ENCODE peak calls at places on chromosomes 7 and 10, in seven cellular contexts. I, Z, L, E, K, N and C are unnamed samples.

GRCh38 chr10:108496131-108496530 is 1331.6 kb upstream of the SORCS1 start:
- DNase-seq in I (no peak), Z (no peak), L (no peak), E (no peak), K (no peak), N (peak; percentile 73), C (no peak)

GRCh38 chr10:133314911-133315310 is 6.2 kb downstream of the ZNF511 start:
- DNase-seq in I (no peak), Z (no peak), L (peak; percentile 54), E (no peak), K (no peak), N (no peak), C (no peak)

GRCh38 chr7:105602325-105603305 is 21.3 kb upstream of the EFCAB10 start:
- DNase-seq in I (no peak), Z (peak; percentile 53), L (no peak), E (no peak), K (no peak), N (peak; percentile 26), C (no peak)

GRCh38 chr10:62858364-62858763 is 42.2 kb upstream of the EGR2 start:
- DNase-seq in I (no peak), Z (peak; percentile 66), L (no peak), E (no peak), K (peak; percentile 6), N (peak; percentile 74), C (no peak)

GRCh38 chr7:51123322-51124021 is 193.1 kb downstream of the COBL start:
- DNase-seq in I (no peak), Z (peak; percentile 83), L (peak; percentile 77), E (no peak), K (no peak), N (peak; percentile 97), C (peak; percentile 94)

GRCh38 chr7:28347964-28348363 is 64.4 kb upstream of the CREB5 start:
- DNase-seq in I (no peak), Z (peak; percentile 75), L (no peak), E (no peak), K (no peak), N (peak; percentile 94), C (no peak)

GRCh38 chr7:151168022-151168786 is 710 bp upstream of the GBX1 start:
- DNase-seq in I (peak; percentile 48), Z (no peak), L (no peak), E (peak; percentile 37), K (no peak), N (peak; percentile 37), C (no peak)

GRCh38 chr10:30436688-30437038 is 2.7 kb downstream of the MAP3K8 start:
- DNase-seq in I (no peak), Z (no peak), L (no peak), E (no peak), K (no peak), N (peak; percentile 52), C (no peak)

GRCh38 chr10:85702768-85703167 is 663.8 kb downstream of the GRID1 start:
- DNase-seq in I (no peak), Z (no peak), L (no peak), E (no peak), K (no peak), N (no peak), C (no peak)

GRCh38 chr10:109920011-109920410 is 3.3 kb downstream of the XPNPEP1 start:
- DNase-seq in I (no peak), Z (no peak), L (no peak), E (no peak), K (no peak), N (no peak), C (no peak)

GRCh38 chr10:33955676-33956075 is 621.2 kb upstream of the NRP1 start:
- DNase-seq in I (no peak), Z (peak; percentile 26), L (no peak), E (no peak), K (no peak), N (peak; percentile 18), C (no peak)

GRCh38 chr7:29126804-29127203 is 19.5 kb downstream of the CPVL start:
- DNase-seq in I (no peak), Z (no peak), L (no peak), E (no peak), K (no peak), N (no peak), C (no peak)

GRCh38 chr7:155108144-155108901 is 38.2 kb downstream of the HTR5A start:
- DNase-seq in I (no peak), Z (no peak), L (no peak), E (no peak), K (no peak), N (no peak), C (no peak)

GRCh38 chr7:143374556-143374955 is 6.6 kb upstream of the ZYX start:
- DNase-seq in I (no peak), Z (no peak), L (peak; percentile 21), E (no peak), K (no peak), N (no peak), C (no peak)

GRCh38 chr7:87058739-87059524 is 522 bp downstream of the ELAPOR2 start:
- DNase-seq in I (no peak), Z (no peak), L (peak; percentile 59), E (peak; percentile 33), K (no peak), N (peak; percentile 7), C (no peak)

GRCh38 chr7:159025161-159025779 is 119.4 kb downstream of the VIPR2 start:
- DNase-seq in I (no peak), Z (peak; percentile 11), L (no peak), E (peak; percentile 3), K (no peak), N (no peak), C (no peak)

GRCh38 chr10:28797904-28798371 is 120.6 kb downstream of the BAMBI start:
- DNase-seq in I (no peak), Z (peak; percentile 11), L (no peak), E (no peak), K (no peak), N (no peak), C (no peak)

GRCh38 chr10:92720306-92721165 is 30.8 kb downstream of the HHEX start:
- DNase-seq in I (no peak), Z (no peak), L (no peak), E (no peak), K (no peak), N (no peak), C (no peak)

GRCh38 chr7:109295158-109295557 is 725.5 kb downstream of the DNAJB9 start:
- DNase-seq in I (no peak), Z (no peak), L (no peak), E (no peak), K (no peak), N (no peak), C (no peak)
- H3K9ac ChIP-seq in I (no peak overlapping the region), Z (no peak overlapping the region), L (no peak overlapping the region), E (no peak overlapping the region), K (no peak overlapping the region), N (no peak overlapping the region), C (no peak overlapping the region)

GRCh38 chr10:7444576-7445226 is 33.9 kb upstream of the SFMBT2 start:
- DNase-seq in I (no peak), Z (no peak), L (no peak), E (no peak), K (no peak), N (no peak), C (no peak)
- H3K9ac ChIP-seq in I (no peak overlapping the region), Z (no peak overlapping the region), L (no peak overlapping the region), E (no peak overlapping the region), K (no peak overlapping the region), N (no peak overlapping the region), C (no peak overlapping the region)

DNA sequence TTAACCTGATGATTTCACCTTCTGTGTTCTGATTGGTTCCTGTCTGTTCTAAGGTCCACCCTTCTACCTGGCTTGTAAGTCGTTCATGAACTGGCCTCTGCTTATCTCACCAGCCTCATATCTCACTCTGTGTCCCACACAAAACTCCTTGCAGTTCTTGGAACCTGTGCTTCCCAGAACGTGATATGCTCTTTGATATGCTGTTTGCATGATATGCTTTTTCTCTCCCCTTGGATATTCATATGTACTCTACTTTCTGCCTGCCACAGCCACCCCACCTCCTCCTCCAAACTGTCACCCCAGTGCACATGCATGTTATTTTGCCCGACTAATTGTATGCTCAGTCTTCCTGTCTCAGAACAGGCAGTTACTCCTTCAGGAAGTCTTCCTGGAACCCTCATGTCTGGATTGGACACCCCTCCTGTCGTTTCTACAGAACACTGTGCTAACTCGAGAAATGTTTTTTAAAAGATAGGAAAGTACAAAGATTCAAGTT is 1.9 kb upstream of the ITPRIP start:
- DNase-seq in I (no peak), Z (no peak), L (no peak), E (peak; percentile 44), K (no peak), N (no peak), C (no peak)
- H3K9ac ChIP-seq in I (no peak overlapping the region), Z (no peak overlapping the region), L (peak overlapping the region; percentile 26), E (peak overlapping the region; percentile 7), K (no peak overlapping the region), N (peak overlapping the region; percentile 94), C (no peak overlapping the region)

DNA sequence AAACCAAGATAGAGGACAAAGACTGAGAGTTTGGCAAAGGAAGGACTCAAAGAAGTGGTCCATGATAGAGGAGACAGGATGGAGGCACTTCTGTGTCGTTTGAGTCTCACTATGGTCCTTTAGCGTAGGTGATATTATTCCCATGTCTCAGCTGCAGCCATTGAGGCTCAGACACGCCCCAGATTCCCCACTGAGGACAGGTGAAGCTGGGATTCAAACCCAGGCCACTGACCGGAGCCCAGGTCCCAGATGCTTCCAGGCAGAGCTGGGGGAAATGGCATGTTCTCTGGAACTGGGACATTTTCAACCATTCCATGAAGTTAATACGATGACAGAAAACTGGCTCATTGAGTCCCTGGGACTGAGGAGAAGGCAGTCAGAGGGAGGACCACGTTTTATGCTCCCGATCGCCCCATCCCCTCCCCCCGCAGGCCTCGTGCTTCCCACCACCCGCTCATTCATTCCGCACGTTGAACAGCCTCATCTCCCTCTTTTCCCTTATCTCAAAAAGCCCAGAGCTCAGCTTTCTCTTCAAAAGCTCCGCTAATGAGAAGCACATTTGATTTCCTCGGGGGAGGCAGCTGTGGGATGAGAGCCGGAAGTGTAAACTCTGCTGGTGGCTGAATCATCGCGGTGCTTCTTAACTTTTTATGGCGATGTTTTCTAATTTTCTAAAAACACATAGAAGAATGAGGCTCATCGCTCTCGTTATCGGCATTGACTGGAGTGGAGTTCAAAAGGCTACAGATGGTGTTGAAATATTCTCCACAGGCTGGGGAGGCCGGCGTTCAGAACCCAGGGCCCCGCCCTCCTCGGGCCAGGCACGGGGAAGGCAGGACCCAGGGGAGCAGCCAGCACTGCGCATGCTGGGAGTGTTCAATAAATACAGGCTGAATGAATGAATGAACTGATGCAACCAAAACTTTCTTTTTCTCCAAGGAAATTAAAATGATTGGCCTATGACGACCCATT is 64.0 kb downstream of the OAT start:
- DNase-seq in I (peak; percentile 15), Z (peak; percentile 65), L (peak; percentile 92), E (peak; percentile 52), K (peak; percentile 75), N (peak; percentile 67), C (no peak)
- H3K9ac ChIP-seq in I (no peak overlapping the region), Z (no peak overlapping the region), L (no peak overlapping the region), E (peak overlapping the region; percentile 47), K (no peak overlapping the region), N (peak overlapping the region; percentile 56), C (peak overlapping the region; percentile 26)

GRCh38 chr7:120742370-120742769 is 115.6 kb downstream of the TSPAN12 start:
- DNase-seq in I (peak; percentile 36), Z (no peak), L (no peak), E (no peak), K (no peak), N (no peak), C (no peak)

GRCh38 chr7:120743128-120743527 is 114.8 kb downstream of the TSPAN12 start:
- DNase-seq in I (no peak), Z (no peak), L (no peak), E (no peak), K (no peak), N (peak; percentile 1), C (no peak)

GRCh38 chr7:120741371-120742042 is 116.4 kb downstream of the TSPAN12 start:
- DNase-seq in I (no peak), Z (no peak), L (no peak), E (no peak), K (no peak), N (no peak), C (no peak)

GRCh38 chr7:120738816-120739215 is 119.1 kb downstream of the TSPAN12 start:
- DNase-seq in I (no peak), Z (no peak), L (no peak), E (no peak), K (no peak), N (no peak), C (no peak)

GRCh38 chr7:120740348-120740747 is 117.6 kb downstream of the TSPAN12 start:
- DNase-seq in I (no peak), Z (peak; percentile 49), L (no peak), E (no peak), K (no peak), N (no peak), C (no peak)
- H3K9ac ChIP-seq in I (no peak overlapping the region), Z (no peak overlapping the region), L (no peak overlapping the region), E (no peak overlapping the region), K (no peak overlapping the region), N (no peak overlapping the region), C (no peak overlapping the region)